ENCODE peak calls at places on chromosome 10, in seven cellular contexts. One of them, this sample, is unnamed.

GRCh38 chr10:126278846-126279245 is 109.4 kb downstream of the ADAM12 start:
- DNase-seq in brain microvascular endothelial cell: no peak
- DNase-seq in hepatocyte: no peak
- DNase-seq in neural progenitor cell: no peak
- DNase-seq in mucosa of descending colon: no peak
- DNase-seq in astrocyte of the spinal cord: peak
- DNase-seq in dorsolateral prefrontal cortex: no peak
- DNase-seq in this sample: no peak

GRCh38 chr10:114623661-114624294 is 34.3 kb downstream of the ABLIM1 start:
- DNase-seq in brain microvascular endothelial cell: peak
- DNase-seq in hepatocyte: no peak
- DNase-seq in neural progenitor cell: no peak
- DNase-seq in mucosa of descending colon: no peak
- DNase-seq in astrocyte of the spinal cord: peak
- DNase-seq in dorsolateral prefrontal cortex: no peak
- DNase-seq in this sample: peak

GRCh38 chr10:94403034-94403822 is 887 bp downstream of the TBC1D12 start:
- DNase-seq in brain microvascular endothelial cell: peak
- DNase-seq in hepatocyte: peak
- DNase-seq in neural progenitor cell: peak
- DNase-seq in mucosa of descending colon: peak
- DNase-seq in astrocyte of the spinal cord: peak
- DNase-seq in dorsolateral prefrontal cortex: peak
- DNase-seq in this sample: no peak

GRCh38 chr10:119602241-119603095 is 5.7 kb upstream of the TIAL1 start:
- DNase-seq in brain microvascular endothelial cell: peak
- DNase-seq in hepatocyte: no peak
- DNase-seq in neural progenitor cell: peak
- DNase-seq in mucosa of descending colon: no peak
- DNase-seq in astrocyte of the spinal cord: no peak
- DNase-seq in dorsolateral prefrontal cortex: no peak
- DNase-seq in this sample: no peak

GRCh38 chr10:121928528-121928884 is 675 bp upstream of the ATE1 start:
- DNase-seq in brain microvascular endothelial cell: no peak
- DNase-seq in hepatocyte: no peak
- DNase-seq in neural progenitor cell: no peak
- DNase-seq in mucosa of descending colon: no peak
- DNase-seq in astrocyte of the spinal cord: peak
- DNase-seq in dorsolateral prefrontal cortex: peak
- DNase-seq in this sample: no peak

GRCh38 chr10:90644165-90644564 is 213.7 kb downstream of the HTR7 start:
- DNase-seq in brain microvascular endothelial cell: peak
- DNase-seq in hepatocyte: no peak
- DNase-seq in neural progenitor cell: no peak
- DNase-seq in mucosa of descending colon: no peak
- DNase-seq in astrocyte of the spinal cord: no peak
- DNase-seq in dorsolateral prefrontal cortex: no peak
- DNase-seq in this sample: peak

GRCh38 chr10:133261726-133262325 is 14.8 kb downstream of the ADAM8 start:
- DNase-seq in brain microvascular endothelial cell: peak
- DNase-seq in hepatocyte: peak
- DNase-seq in neural progenitor cell: peak
- DNase-seq in mucosa of descending colon: peak
- DNase-seq in astrocyte of the spinal cord: peak
- DNase-seq in dorsolateral prefrontal cortex: peak
- DNase-seq in this sample: no peak

GRCh38 chr10:71847418-71847817 is 3.6 kb downstream of the PSAP start:
- DNase-seq in brain microvascular endothelial cell: no peak
- DNase-seq in hepatocyte: no peak
- DNase-seq in neural progenitor cell: no peak
- DNase-seq in mucosa of descending colon: no peak
- DNase-seq in astrocyte of the spinal cord: no peak
- DNase-seq in dorsolateral prefrontal cortex: no peak
- DNase-seq in this sample: no peak

GRCh38 chr10:49207936-49208482 is 19.8 kb upstream of the TMEM273 start:
- DNase-seq in brain microvascular endothelial cell: no peak
- DNase-seq in hepatocyte: no peak
- DNase-seq in neural progenitor cell: no peak
- DNase-seq in mucosa of descending colon: no peak
- DNase-seq in astrocyte of the spinal cord: no peak
- DNase-seq in dorsolateral prefrontal cortex: no peak
- DNase-seq in this sample: no peak

GRCh38 chr10:13629116-13629515 is 42.4 kb downstream of the PRPF18 start:
- DNase-seq in brain microvascular endothelial cell: peak
- DNase-seq in hepatocyte: no peak
- DNase-seq in neural progenitor cell: no peak
- DNase-seq in mucosa of descending colon: no peak
- DNase-seq in astrocyte of the spinal cord: peak
- DNase-seq in dorsolateral prefrontal cortex: no peak
- DNase-seq in this sample: no peak

GRCh38 chr10:100038561-100039071 is 28.9 kb upstream of the DNMBP start:
- DNase-seq in brain microvascular endothelial cell: no peak
- DNase-seq in hepatocyte: peak
- DNase-seq in neural progenitor cell: no peak
- DNase-seq in mucosa of descending colon: no peak
- DNase-seq in astrocyte of the spinal cord: no peak
- DNase-seq in dorsolateral prefrontal cortex: no peak
- DNase-seq in this sample: no peak

GRCh38 chr10:11204355-11204879 is 186.7 kb downstream of the CELF2 start:
- DNase-seq in brain microvascular endothelial cell: no peak
- DNase-seq in hepatocyte: no peak
- DNase-seq in neural progenitor cell: peak
- DNase-seq in mucosa of descending colon: no peak
- DNase-seq in astrocyte of the spinal cord: no peak
- DNase-seq in dorsolateral prefrontal cortex: no peak
- DNase-seq in this sample: peak

GRCh38 chr10:51215956-51216834 is 141.9 kb downstream of the PRKG1 start:
- DNase-seq in brain microvascular endothelial cell: no peak
- DNase-seq in hepatocyte: no peak
- DNase-seq in neural progenitor cell: no peak
- DNase-seq in mucosa of descending colon: no peak
- DNase-seq in astrocyte of the spinal cord: no peak
- DNase-seq in dorsolateral prefrontal cortex: no peak
- DNase-seq in this sample: no peak

GRCh38 chr10:12720217-12720981 is 281.1 kb downstream of the CCDC3 start:
- DNase-seq in brain microvascular endothelial cell: peak
- DNase-seq in hepatocyte: peak
- DNase-seq in neural progenitor cell: no peak
- DNase-seq in mucosa of descending colon: peak
- DNase-seq in astrocyte of the spinal cord: peak
- DNase-seq in dorsolateral prefrontal cortex: no peak
- DNase-seq in this sample: peak

GRCh38 chr10:73886625-73887024 is 12.3 kb upstream of the CAMK2G start:
- DNase-seq in brain microvascular endothelial cell: no peak
- DNase-seq in hepatocyte: no peak
- DNase-seq in neural progenitor cell: no peak
- DNase-seq in mucosa of descending colon: no peak
- DNase-seq in astrocyte of the spinal cord: no peak
- DNase-seq in dorsolateral prefrontal cortex: no peak
- DNase-seq in this sample: no peak

GRCh38 chr10:72221278-72221677 is 5.2 kb upstream of the ASCC1 start:
- DNase-seq in brain microvascular endothelial cell: no peak
- DNase-seq in hepatocyte: no peak
- DNase-seq in neural progenitor cell: no peak
- DNase-seq in mucosa of descending colon: no peak
- DNase-seq in astrocyte of the spinal cord: no peak
- DNase-seq in dorsolateral prefrontal cortex: no peak
- DNase-seq in this sample: no peak

GRCh38 chr10:84727398-84727797 is 399.0 kb downstream of the CCSER2 start:
- DNase-seq in brain microvascular endothelial cell: no peak
- DNase-seq in hepatocyte: no peak
- DNase-seq in neural progenitor cell: no peak
- DNase-seq in mucosa of descending colon: no peak
- DNase-seq in astrocyte of the spinal cord: no peak
- DNase-seq in dorsolateral prefrontal cortex: no peak
- DNase-seq in this sample: no peak

GRCh38 chr10:125071008-125071407 is 89.4 kb downstream of the CTBP2 start:
- DNase-seq in brain microvascular endothelial cell: no peak
- DNase-seq in hepatocyte: no peak
- DNase-seq in neural progenitor cell: no peak
- DNase-seq in mucosa of descending colon: no peak
- DNase-seq in astrocyte of the spinal cord: no peak
- DNase-seq in dorsolateral prefrontal cortex: no peak
- DNase-seq in this sample: no peak

DNA sequence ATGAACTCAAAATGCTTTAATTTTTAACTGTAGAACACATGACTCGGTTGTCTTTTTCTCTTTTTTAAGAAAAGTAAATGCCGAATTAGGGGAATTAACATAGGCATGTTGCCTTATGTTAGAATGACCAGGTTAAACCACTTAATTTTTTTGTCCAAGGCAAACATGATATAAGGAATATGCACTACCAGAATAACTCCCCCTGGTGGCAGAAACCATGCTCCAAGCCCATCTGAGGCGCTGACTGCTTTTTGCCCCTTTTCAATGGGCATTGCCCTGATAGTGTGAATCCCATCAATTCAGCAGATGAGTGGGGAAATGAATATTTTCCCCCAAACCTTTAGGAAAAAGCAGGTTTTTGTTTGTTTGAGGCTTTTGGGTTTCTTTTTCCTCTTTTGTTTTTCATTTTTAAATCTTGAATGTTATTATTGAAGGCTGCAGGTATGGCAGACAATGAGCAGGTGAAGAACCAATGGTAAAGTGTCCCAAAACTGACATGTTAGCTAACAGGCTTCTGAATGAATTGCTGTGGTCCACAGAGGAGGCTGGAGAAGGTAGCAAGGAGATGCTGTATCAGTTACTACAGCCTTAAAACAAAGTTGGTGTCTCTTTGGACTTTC is 284.3 kb downstream of the SORCS3 start:
- DNase-seq in brain microvascular endothelial cell: no peak
- DNase-seq in hepatocyte: peak
- DNase-seq in neural progenitor cell: peak
- DNase-seq in mucosa of descending colon: no peak
- DNase-seq in astrocyte of the spinal cord: peak
- DNase-seq in dorsolateral prefrontal cortex: no peak
- DNase-seq in this sample: peak
- TF ChIP-seq CTCF in brain microvascular endothelial cell: peak
- TF ChIP-seq CTCF in hepatocyte: peak
- TF ChIP-seq CTCF in neural progenitor cell: peak
- TF ChIP-seq CTCF in mucosa of descending colon: peak
- TF ChIP-seq CTCF in astrocyte of the spinal cord: peak
- TF ChIP-seq CTCF in dorsolateral prefrontal cortex: peak
- TF ChIP-seq CTCF in this sample: peak

GRCh38 chr10:4451512-4451911 is 374.5 kb upstream of the AKR1E2 start:
- DNase-seq in brain microvascular endothelial cell: no peak
- DNase-seq in hepatocyte: no peak
- DNase-seq in neural progenitor cell: no peak
- DNase-seq in mucosa of descending colon: no peak
- DNase-seq in astrocyte of the spinal cord: no peak
- DNase-seq in dorsolateral prefrontal cortex: no peak
- DNase-seq in this sample: no peak
- H3K4me3 ChIP-seq in brain microvascular endothelial cell: no peak
- H3K4me3 ChIP-seq in hepatocyte: no peak
- H3K4me3 ChIP-seq in neural progenitor cell: no peak
- H3K4me3 ChIP-seq in mucosa of descending colon: no peak
- H3K4me3 ChIP-seq in astrocyte of the spinal cord: no peak
- H3K4me3 ChIP-seq in dorsolateral prefrontal cortex: no peak
- H3K4me3 ChIP-seq in this sample: no peak

DNA sequence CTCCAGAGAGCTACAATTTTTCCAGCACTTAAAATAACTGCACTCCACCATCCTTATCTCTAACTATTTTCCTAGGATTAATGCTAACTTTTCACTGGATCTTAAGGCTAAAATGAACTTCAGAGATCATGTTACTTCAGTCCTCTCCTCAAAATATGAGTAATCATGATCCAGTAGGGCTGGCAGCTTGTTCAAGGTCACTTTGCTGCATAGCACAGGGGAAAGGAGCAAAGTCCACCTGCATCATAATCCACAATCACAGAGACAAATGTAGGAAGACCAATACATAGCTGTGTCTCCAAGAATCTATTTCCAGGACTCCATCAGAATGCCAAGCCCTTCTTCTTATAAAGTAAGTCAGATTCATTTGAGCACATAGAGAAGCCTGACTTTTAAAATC is 150.3 kb downstream of the LRRTM3 start:
- DNase-seq in brain microvascular endothelial cell: no peak
- DNase-seq in hepatocyte: peak
- DNase-seq in neural progenitor cell: no peak
- DNase-seq in mucosa of descending colon: no peak
- DNase-seq in astrocyte of the spinal cord: no peak
- DNase-seq in dorsolateral prefrontal cortex: no peak
- DNase-seq in this sample: no peak
- TF ChIP-seq CTCF in brain microvascular endothelial cell: no peak
- TF ChIP-seq CTCF in hepatocyte: no peak
- TF ChIP-seq CTCF in neural progenitor cell: no peak
- TF ChIP-seq CTCF in mucosa of descending colon: no peak
- TF ChIP-seq CTCF in astrocyte of the spinal cord: no peak
- TF ChIP-seq CTCF in dorsolateral prefrontal cortex: no peak
- TF ChIP-seq CTCF in this sample: no peak

GRCh38 chr10:112949128-112949823 is 771 bp upstream of the TCF7L2 start:
- DNase-seq in brain microvascular endothelial cell: no peak
- DNase-seq in hepatocyte: peak
- DNase-seq in neural progenitor cell: no peak
- DNase-seq in mucosa of descending colon: no peak
- DNase-seq in astrocyte of the spinal cord: peak
- DNase-seq in dorsolateral prefrontal cortex: no peak
- DNase-seq in this sample: no peak
- H3K4me3 ChIP-seq in brain microvascular endothelial cell: peak
- H3K4me3 ChIP-seq in hepatocyte: peak
- H3K4me3 ChIP-seq in neural progenitor cell: peak
- H3K4me3 ChIP-seq in mucosa of descending colon: no peak
- H3K4me3 ChIP-seq in astrocyte of the spinal cord: peak
- H3K4me3 ChIP-seq in dorsolateral prefrontal cortex: peak
- H3K4me3 ChIP-seq in this sample: peak